ENCODE peak calls at places on chromosomes 7 and 10, in seven cellular contexts. A, J, K, E, Q, B and F are unnamed samples.

GRCh38 chr10:6729071-6729773 is 149.1 kb upstream of the PRKCQ start:
- DNase-seq in B (no peak), A (no peak), Q (no peak), K (no peak), J (peak; percentile 78), E (no peak), F (peak; percentile 35)

GRCh38 chr10:133336131-133337078 is at the start of gene CALY:
- DNase-seq in J (no peak), A (no peak), E (no peak), Q (no peak), B (peak; percentile 74), K (peak; percentile 47), F (no peak)

GRCh38 chr7:43669286-43670081 is 59.8 kb downstream of the COA1 start:
- DNase-seq in E (peak; percentile 62), K (no peak), A (no peak), Q (no peak), J (no peak), B (peak; percentile 79), F (no peak)

GRCh38 chr10:79022565-79023488 is 45.9 kb upstream of the ZMIZ1 start:
- DNase-seq in Q (no peak), A (no peak), K (peak; percentile 39), B (no peak), J (no peak), E (no peak), F (peak; percentile 67)

GRCh38 chr10:7915923-7916322 is 97.6 kb downstream of the TAF3 start:
- DNase-seq in B (no peak), K (no peak), Q (no peak), A (no peak), E (no peak), J (peak; percentile 27), F (peak; percentile 53)

GRCh38 chr7:143390773-143391114 is 9.6 kb downstream of the ZYX start:
- DNase-seq in Q (no peak), K (no peak), A (no peak), J (no peak), B (no peak), E (no peak), F (no peak)

GRCh38 chr7:1665721-1666250 is 4.3 kb upstream of the ELFN1 start:
- DNase-seq in E (no peak), J (no peak), B (no peak), K (no peak), Q (no peak), A (no peak), F (peak; percentile 18)

GRCh38 chr7:90759752-90760151 is 163.6 kb downstream of the CDK14 start:
- DNase-seq in Q (no peak), K (no peak), E (no peak), A (no peak), J (no peak), B (no peak), F (no peak)

GRCh38 chr10:35208536-35208935 is 81.9 kb downstream of the CREM start:
- DNase-seq in J (no peak), E (no peak), K (peak; percentile 24), A (no peak), Q (no peak), B (peak; percentile 18), F (peak; percentile 6)